ENCODE peak calls at places on chromosome 11, in nine cellular contexts. Q, E, Y, D, V, K, O, W and Z are unnamed samples.

GRCh38 chr11:65424200-65425104 is 1.9 kb downstream of the NEAT1 start:
- DNase-seq in Q (peak; percentile 43), E (peak; percentile 48), Y (no peak), D (no peak), V (peak; percentile 67), K (peak; percentile 63), O (no peak), W (peak; percentile 67), Z (peak; percentile 66)

GRCh38 chr11:91248199-91248807 is 976.3 kb upstream of the FAT3 start:
- DNase-seq in Q (peak; percentile 59), E (no peak), Y (no peak), D (no peak), V (no peak), K (peak; percentile 34), O (no peak), W (no peak), Z (no peak)

GRCh38 chr11:17734418-17734911 is at the start of gene KCNC1:
- DNase-seq in Q (no peak), E (no peak), Y (no peak), D (no peak), V (no peak), K (no peak), O (peak; percentile 77), W (no peak), Z (no peak)

GRCh38 chr11:68328374-68329091 is 16.1 kb downstream of the LRP5 start:
- DNase-seq in Q (no peak), E (no peak), Y (no peak), D (peak; percentile 39), V (no peak), K (peak; percentile 80), O (peak; percentile 78), W (no peak), Z (no peak)

GRCh38 chr11:122900803-122901202 is 18.2 kb downstream of the JHY start:
- DNase-seq in Q (peak; percentile 2), E (no peak), Y (peak; percentile 27), D (no peak), V (no peak), K (no peak), O (no peak), W (no peak), Z (no peak)

GRCh38 chr11:35478411-35479139 is 46.8 kb downstream of the PAMR1 start:
- DNase-seq in Q (no peak), E (no peak), Y (no peak), D (peak; percentile 48), V (no peak), K (no peak), O (no peak), W (no peak), Z (no peak)

GRCh38 chr11:44805596-44805995 is 78.8 kb downstream of the TSPAN18 start:
- DNase-seq in Q (no peak), E (no peak), Y (no peak), D (no peak), V (no peak), K (no peak), O (no peak), W (no peak), Z (no peak)

GRCh38 chr11:29317669-29318068 is 699.2 kb downstream of the KCNA4 start:
- DNase-seq in Q (no peak), E (no peak), Y (no peak), D (no peak), V (no peak), K (no peak), O (no peak), W (no peak), Z (no peak)

GRCh38 chr11:13289081-13289480 is 11.5 kb downstream of the BMAL1 start:
- DNase-seq in Q (peak; percentile 17), E (no peak), Y (no peak), D (no peak), V (no peak), K (peak; percentile 28), O (peak; percentile 53), W (no peak), Z (no peak)

GRCh38 chr11:69446108-69446507 is 35.4 kb upstream of the LINC01488 start:
- DNase-seq in Q (no peak), E (no peak), Y (no peak), D (no peak), V (no peak), K (no peak), O (no peak), W (no peak), Z (no peak)

GRCh38 chr11:27191061-27191460 is 150.4 kb downstream of the BBOX1 start:
- DNase-seq in Q (no peak), E (no peak), Y (no peak), D (no peak), V (no peak), K (no peak), O (no peak), W (no peak), Z (no peak)

GRCh38 chr11:17722000-17722643 is 2.8 kb downstream of the MYOD1 start:
- DNase-seq in Q (no peak), E (no peak), Y (no peak), D (no peak), V (no peak), K (peak; percentile 44), O (peak; percentile 56), W (no peak), Z (no peak)

GRCh38 chr11:72951193-72951592 is 137.0 kb downstream of the ATG16L2 start:
- DNase-seq in Q (no peak), E (no peak), Y (no peak), D (no peak), V (no peak), K (no peak), O (no peak), W (no peak), Z (no peak)

GRCh38 chr11:110431212-110432073 is 1.7 kb downstream of the FDX1 start:
- DNase-seq in Q (no peak), E (no peak), Y (no peak), D (no peak), V (no peak), K (no peak), O (no peak), W (no peak), Z (no peak)

GRCh38 chr11:92886243-92886905 is 83.1 kb upstream of the MTNR1B start:
- DNase-seq in Q (peak; percentile 61), E (no peak), Y (peak; percentile 8), D (peak; percentile 2), V (no peak), K (peak; percentile 53), O (peak; percentile 76), W (no peak), Z (peak; percentile 9)

GRCh38 chr11:2376751-2377451 is at the start of gene CD81:
- DNase-seq in Q (no peak), E (peak; percentile 63), Y (no peak), D (peak; percentile 38), V (peak; percentile 59), K (no peak), O (peak; percentile 97), W (peak; percentile 71), Z (no peak)

GRCh38 chr11:104705475-104706195 is 192.6 kb downstream of the CASP12 start:
- DNase-seq in Q (peak; percentile 19), E (peak; percentile 35), Y (no peak), D (no peak), V (peak; percentile 56), K (peak; percentile 55), O (no peak), W (peak; percentile 37), Z (peak; percentile 60)

GRCh38 chr11:76910620-76911414 is 50.1 kb downstream of the ACER3 start:
- DNase-seq in Q (no peak), E (no peak), Y (no peak), D (no peak), V (no peak), K (no peak), O (no peak), W (no peak), Z (no peak)

GRCh38 chr11:940496-941135 is 14.9 kb downstream of the AP2A2 start:
- DNase-seq in Q (no peak), E (no peak), Y (no peak), D (no peak), V (no peak), K (no peak), O (no peak), W (no peak), Z (no peak)

GRCh38 chr11:16881074-16881709 is 133.0 kb downstream of the PLEKHA7 start:
- DNase-seq in Q (peak; percentile 12), E (no peak), Y (no peak), D (peak; percentile 12), V (no peak), K (peak; percentile 53), O (peak; percentile 51), W (no peak), Z (no peak)

GRCh38 chr11:45807792-45808238 is 2.9 kb downstream of the SLC35C1 start:
- DNase-seq in Q (no peak), E (no peak), Y (no peak), D (no peak), V (no peak), K (no peak), O (no peak), W (no peak), Z (no peak)

GRCh38 chr11:73939096-73939495 is 11.7 kb upstream of the DNAJB13 start:
- DNase-seq in Q (no peak), E (no peak), Y (no peak), D (no peak), V (no peak), K (peak; percentile 64), O (no peak), W (no peak), Z (no peak)

GRCh38 chr11:79393362-79394043 is 47.3 kb downstream of the TENM4 start:
- DNase-seq in Q (no peak), E (no peak), Y (no peak), D (no peak), V (no peak), K (no peak), O (peak; percentile 48), W (no peak), Z (no peak)

GRCh38 chr11:62141111-62142042 is 17.6 kb downstream of the INCENP start:
- DNase-seq in Q (no peak), E (no peak), Y (no peak), D (no peak), V (no peak), K (no peak), O (no peak), W (no peak), Z (no peak)

GRCh38 chr11:92632510-92632909 is 336.9 kb upstream of the MTNR1B start:
- DNase-seq in Q (no peak), E (no peak), Y (no peak), D (no peak), V (no peak), K (no peak), O (no peak), W (no peak), Z (no peak)